ENCODE peak calls at places on chromosomes 16 and 17, in six cellular contexts. D is dermis blood vessel endothelial cell, C is AG04449, S is NCI-H1436, J is B cell, U is germinal center. M is an unnamed sample.

GRCh38 chr17:78875331-78875730 is 27.7 kb downstream of the CEP295NL start:
- DNase-seq in D (no peak), C (no peak), S (no peak), J (no peak), U (no peak), M (no peak)

GRCh38 chr17:49676276-49676868 is 1.5 kb downstream of the SPOP start:
- DNase-seq in D (peak; percentile 70), C (no peak), S (no peak), J (peak; percentile 69), U (peak; percentile 80), M (no peak)

GRCh38 chr16:75614247-75614897 is 8.7 kb downstream of the ADAT1 start:
- DNase-seq in D (peak; percentile 59), C (no peak), S (no peak), J (no peak), U (no peak), M (no peak)

GRCh38 chr17:83074696-83075223 is 4.6 kb upstream of the METRNL start:
- DNase-seq in D (no peak), C (no peak), S (no peak), J (no peak), U (no peak), M (no peak)

GRCh38 chr17:17570207-17570797 is 21.2 kb downstream of the PEMT start:
- DNase-seq in D (peak; percentile 60), C (no peak), S (peak; percentile 66), J (no peak), U (no peak), M (no peak)

GRCh38 chr17:1087381-1088241 is 90.7 kb downstream of the TIMM22 start:
- DNase-seq in D (peak; percentile 84), C (no peak), S (peak; percentile 75), J (no peak), U (no peak), M (no peak)

GRCh38 chr16:2282866-2283555 is 15.1 kb upstream of the RNPS1 start:
- DNase-seq in D (no peak), C (no peak), S (no peak), J (no peak), U (no peak), M (no peak)

GRCh38 chr16:69937465-69937951 is 13.6 kb upstream of the CLEC18A start:
- DNase-seq in D (peak; percentile 18), C (no peak), S (no peak), J (no peak), U (no peak), M (no peak)

GRCh38 chr16:71337631-71338030 is 20.9 kb upstream of the CALB2 start:
- DNase-seq in D (no peak), C (no peak), S (no peak), J (no peak), U (no peak), M (no peak)

GRCh38 chr16:53103811-53104210 is 49.0 kb downstream of the CHD9 start:
- DNase-seq in D (peak; percentile 24), C (no peak), S (no peak), J (no peak), U (no peak), M (no peak)

GRCh38 chr17:49703557-49704277 is 4.0 kb downstream of the SLC35B1 start:
- DNase-seq in D (peak; percentile 82), C (peak; percentile 3), S (no peak), J (no peak), U (no peak), M (no peak)

GRCh38 chr16:27867122-27868110 is 196.1 kb downstream of the GSG1L start:
- DNase-seq in D (peak; percentile 87), C (no peak), S (peak; percentile 35), J (no peak), U (peak; percentile 79), M (peak; percentile 28)

GRCh38 chr16:4217246-4218131 is 24.4 kb downstream of the SRL start:
- DNase-seq in D (no peak), C (no peak), S (no peak), J (no peak), U (no peak), M (no peak)

GRCh38 chr16:88813396-88814143 is 1.8 kb upstream of the APRT start:
- DNase-seq in D (no peak), C (no peak), S (no peak), J (no peak), U (no peak), M (no peak)

GRCh38 chr17:67401598-67402504 is 24.8 kb downstream of the PITPNC1 start:
- DNase-seq in D (no peak), C (no peak), S (no peak), J (no peak), U (no peak), M (no peak)

GRCh38 chr17:6186998-6187397 is 116.8 kb downstream of the WSCD1 start:
- DNase-seq in D (no peak), C (no peak), S (no peak), J (no peak), U (no peak), M (no peak)

GRCh38 chr17:63682441-63682840 is 17.5 kb downstream of the LIMD2 start:
- DNase-seq in D (no peak), C (no peak), S (no peak), J (no peak), U (no peak), M (no peak)

GRCh38 chr17:17552351-17553216 is 38.9 kb downstream of the PEMT start:
- DNase-seq in D (no peak), C (no peak), S (no peak), J (no peak), U (no peak), M (no peak)

GRCh38 chr17:19248923-19249574 is 11.9 kb downstream of the EPN2 start:
- DNase-seq in D (no peak), C (peak; percentile 42), S (no peak), J (no peak), U (no peak), M (peak; percentile 68)

GRCh38 chr17:81074875-81075274 is 39.9 kb downstream of the BAIAP2 start:
- DNase-seq in D (no peak), C (no peak), S (no peak), J (no peak), U (no peak), M (no peak)

GRCh38 chr16:35306915-35307314 is 1847.5 kb downstream of the TP53TG3F start:
- DNase-seq in D (no peak), C (no peak), S (no peak), J (no peak), U (no peak), M (no peak)

GRCh38 chr17:35684046-35684802 is 47.2 kb upstream of the RASL10B start:
- DNase-seq in D (peak; percentile 20), C (peak; percentile 41), S (no peak), J (no peak), U (no peak), M (peak; percentile 37)

GRCh38 chr16:6932871-6933390 is 399.7 kb upstream of the RBFOX1 start:
- DNase-seq in D (no peak), C (no peak), S (no peak), J (no peak), U (no peak), M (no peak)

GRCh38 chr16:1530883-1531637 is 2.4 kb upstream of the TMEM204 start:
- DNase-seq in D (no peak), C (peak; percentile 37), S (no peak), J (peak; percentile 38), U (no peak), M (no peak)

GRCh38 chr16:8887952-8888560 is 5.9 kb downstream of the LITAFD start:
- DNase-seq in D (peak; percentile 24), C (no peak), S (no peak), J (no peak), U (no peak), M (no peak)

GRCh38 chr17:79612468-79613194 is 1.8 kb upstream of the RBFOX3 start:
- DNase-seq in D (peak; percentile 73), C (no peak), S (peak; percentile 53), J (no peak), U (peak; percentile 47), M (no peak)

GRCh38 chr17:37488009-37488604 is 1.6 kb upstream of the DUSP14 start:
- DNase-seq in D (peak; percentile 95), C (peak; percentile 99), S (peak; percentile 32), J (no peak), U (no peak), M (peak; percentile 94)

GRCh38 chr17:31437720-31438400 is 46.4 kb downstream of the RAB11FIP4 start:
- DNase-seq in D (no peak), C (no peak), S (no peak), J (no peak), U (no peak), M (no peak)